ENCODE peak calls at places on chromosome 13, in six cellular contexts. U is HepG2, Q is mucosa of descending colon, L is fibroblast of lung, R is endothelial cell, Z is tibial nerve. V is an unnamed sample.

GRCh38 chr13:103140001-103140671 is 73.9 kb upstream of the SLC10A2 start:
- DNase-seq in R (peak; percentile 30), U (peak; percentile 12), L (peak; percentile 2), Q (peak; percentile 37), Z (no peak), V (no peak)

GRCh38 chr13:47256618-47257017 is 359.8 kb upstream of the HTR2A start:
- DNase-seq in U (no peak), Q (no peak), L (peak; percentile 47), R (no peak), Z (no peak), V (peak; percentile 90)

GRCh38 chr13:69423844-69424243 is 683.8 kb upstream of the ATXN8OS start:
- DNase-seq in Q (no peak), L (no peak), Z (no peak), U (no peak), R (no peak), V (no peak)

GRCh38 chr13:113445791-113446487 is 7.3 kb downstream of the ADPRHL1 start:
- DNase-seq in L (peak; percentile 30), Q (no peak), Z (no peak), U (no peak), R (no peak), V (no peak)

GRCh38 chr13:110340812-110341444 is 33.8 kb downstream of the COL4A2 start:
- DNase-seq in Q (peak; percentile 59), U (no peak), Z (peak; percentile 34), L (peak; percentile 87), R (peak; percentile 57), V (peak; percentile 13)

GRCh38 chr13:85565652-85566051 is 233.6 kb downstream of the SLITRK6 start:
- DNase-seq in R (no peak), Q (no peak), L (no peak), Z (no peak), U (no peak), V (no peak)

GRCh38 chr13:92681239-92681638 is 545.4 kb upstream of the GPC6 start:
- DNase-seq in L (no peak), Q (no peak), R (no peak), U (no peak), Z (no peak), V (no peak)

GRCh38 chr13:113853518-113854237 is 10.2 kb downstream of the GAS6 start:
- DNase-seq in Z (no peak), U (no peak), Q (no peak), R (no peak), L (peak; percentile 65), V (peak; percentile 68)

GRCh38 chr13:24692541-24692940 is 12.3 kb downstream of the ATP12A start:
- DNase-seq in U (no peak), Q (no peak), R (no peak), L (no peak), Z (no peak), V (peak; percentile 70)

GRCh38 chr13:74135306-74136088 is 1.3 kb upstream of the KLF12 start:
- DNase-seq in L (peak; percentile 66), U (no peak), Z (peak; percentile 30), Q (peak; percentile 78), R (peak; percentile 80), V (peak; percentile 58)

GRCh38 chr13:48508001-48508400 is 24.9 kb downstream of the RCBTB2 start:
- DNase-seq in Q (no peak), Z (no peak), R (no peak), L (no peak), U (no peak), V (no peak)

GRCh38 chr13:113742000-113742441 is 17.0 kb upstream of the TMEM255B start:
- DNase-seq in Q (peak; percentile 52), Z (no peak), L (peak; percentile 78), U (peak; percentile 95), R (peak; percentile 37), V (peak; percentile 49)

GRCh38 chr13:19622189-19622588 is 11.3 kb upstream of the MPHOSPH8 start:
- DNase-seq in U (no peak), L (no peak), R (no peak), Z (no peak), Q (peak; percentile 9), V (no peak)

GRCh38 chr13:111900390-111901180 is 166.4 kb upstream of the SOX1 start:
- DNase-seq in Z (no peak), R (no peak), U (no peak), Q (no peak), L (no peak), V (no peak)

GRCh38 chr13:20990910-20991525 is 70.4 kb downstream of the LATS2 start:
- DNase-seq in U (no peak), Q (no peak), R (no peak), Z (no peak), L (no peak), V (no peak)
- TF ChIP-seq CTCF in U (no peak), Q (no peak), R (no peak), Z (no peak), L (no peak), V (no peak)

DNA sequence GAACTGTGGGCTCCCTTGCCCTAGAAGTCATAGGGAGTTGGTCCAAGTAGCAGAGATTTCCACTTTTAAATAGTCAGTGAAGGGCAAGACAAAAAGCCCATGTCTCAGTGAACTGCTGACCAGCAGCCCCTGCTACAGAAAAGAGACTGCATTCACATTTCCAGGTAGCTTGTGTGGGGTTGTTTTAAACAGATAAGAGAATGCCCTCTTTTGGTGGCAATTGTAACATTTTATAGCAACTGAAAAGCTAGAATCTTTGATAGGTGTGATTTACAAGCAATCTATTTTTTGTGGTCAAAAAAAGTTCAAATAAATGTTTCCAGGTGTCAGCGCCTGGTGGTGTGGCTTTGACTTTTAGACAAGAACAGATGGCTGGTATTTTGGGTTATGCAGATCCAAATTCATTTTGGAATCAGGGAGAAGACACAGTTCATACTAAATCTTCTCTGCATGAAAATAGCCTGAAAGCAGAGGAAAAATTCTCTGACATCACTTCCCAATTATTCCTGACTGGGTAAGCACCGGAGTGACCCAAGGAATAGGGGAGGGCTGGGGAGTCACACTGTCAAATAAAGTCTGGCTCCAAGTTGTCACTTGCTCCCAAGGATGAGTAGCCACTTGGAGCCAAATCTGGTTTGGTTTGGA is 26.2 kb upstream of the GPR12 start:
- DNase-seq in L (no peak), Q (no peak), U (no peak), R (no peak), Z (no peak), V (no peak)
- TF ChIP-seq CTCF in L (no peak), Q (no peak), U (no peak), R (no peak), Z (no peak), V (no peak)

GRCh38 chr13:42656136-42656535 is 82.2 kb downstream of the TNFSF11 start:
- DNase-seq in L (no peak), U (no peak), Q (no peak), R (no peak), Z (no peak), V (no peak)

GRCh38 chr13:42658019-42658418 is 84.1 kb downstream of the TNFSF11 start:
- DNase-seq in U (no peak), R (no peak), L (no peak), Q (no peak), Z (no peak), V (no peak)

GRCh38 chr13:42654760-42655159 is 80.8 kb downstream of the TNFSF11 start:
- DNase-seq in L (peak; percentile 10), U (no peak), Q (no peak), R (no peak), Z (no peak), V (peak; percentile 20)

DNA sequence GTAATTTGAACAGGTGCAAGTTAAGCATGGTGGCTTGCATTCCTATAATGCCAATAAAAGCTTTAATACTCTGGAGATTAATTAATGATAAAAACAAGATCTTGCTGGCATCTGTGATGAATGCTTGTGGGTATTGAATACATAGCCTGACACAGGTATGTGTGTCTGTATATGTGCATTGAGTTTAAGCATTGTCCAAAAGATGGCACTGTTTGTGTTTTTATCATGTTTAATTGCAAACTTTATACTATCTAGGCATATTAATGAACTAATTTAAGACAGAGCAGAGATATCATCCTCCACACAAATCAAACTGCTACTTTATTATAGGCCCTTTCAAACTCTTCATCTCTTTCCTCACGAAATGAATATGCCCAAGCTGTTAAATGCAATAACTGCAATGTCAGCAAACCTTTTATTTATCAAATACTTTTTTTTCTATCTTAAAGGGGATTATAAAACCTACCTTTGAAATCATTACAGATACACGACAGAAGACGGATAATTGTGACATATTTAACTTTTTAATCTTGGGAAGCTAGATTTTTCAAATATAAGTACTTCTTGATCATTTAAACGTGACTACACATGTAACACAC is 86.5 kb downstream of the TNFSF11 start:
- DNase-seq in Q (no peak), U (no peak), Z (no peak), R (no peak), L (peak; percentile 52), V (peak; percentile 33)
- TF ChIP-seq CTCF in Q (no peak), U (no peak), Z (no peak), R (no peak), L (peak; percentile 3), V (peak; percentile 32)

GRCh38 chr13:33817843-33818661 is at the start of gene RFC3:
- DNase-seq in Z (peak; percentile 87), L (peak; percentile 96), Q (peak; percentile 97), R (peak; percentile 95), U (peak; percentile 90), V (peak; percentile 95)
- TF ChIP-seq CTCF in Z (no peak), L (no peak), Q (no peak), R (no peak), U (peak; percentile 32), V (no peak)

DNA sequence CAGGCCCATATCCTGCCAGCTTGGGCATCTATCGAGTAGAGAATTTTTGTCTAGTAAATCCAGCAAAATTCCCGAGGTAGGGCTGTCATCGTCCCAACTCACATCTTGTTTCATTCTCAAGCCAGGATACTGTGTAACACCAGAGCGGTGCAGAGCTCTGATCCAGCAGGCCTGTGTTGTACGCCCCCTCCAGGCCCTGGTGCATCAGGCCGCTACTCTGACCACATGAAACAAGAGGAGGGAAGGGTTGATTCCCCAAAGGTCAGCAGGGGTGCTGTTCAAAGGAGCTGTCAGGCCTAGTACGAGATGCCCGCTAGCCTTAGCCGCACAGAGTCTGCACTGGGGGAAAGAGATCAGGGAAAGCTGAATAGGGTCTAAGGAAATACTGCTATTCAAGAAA is 276.0 kb downstream of the SLC7A1 start:
- DNase-seq in R (peak; percentile 6), L (no peak), U (no peak), Z (no peak), Q (no peak), V (no peak)
- TF ChIP-seq CTCF in R (no peak), L (no peak), U (no peak), Z (no peak), Q (no peak), V (no peak)